ENCODE peak calls at places on chromosome 21, in five cellular contexts. J, A, K, H and R are unnamed samples.

GRCh38 chr21:31110430-31110829 is 72.2 kb upstream of the KRTAP19-8 start:
- DNase-seq in J (no peak), A (no peak), K (no peak), H (no peak), R (no peak)

GRCh38 chr21:25809013-25809412 is 74.2 kb downstream of the GABPA start:
- DNase-seq in J (no peak), A (no peak), K (peak; percentile 19), H (no peak), R (no peak)

GRCh38 chr21:38505654-38506523 is 7.6 kb upstream of the ERG start:
- DNase-seq in J (no peak), A (no peak), K (peak; percentile 71), H (peak; percentile 24), R (peak; percentile 52)

GRCh38 chr21:30994917-30995316 is 43.4 kb downstream of the KRTAP19-8 start:
- DNase-seq in J (no peak), A (no peak), K (no peak), H (no peak), R (no peak)

GRCh38 chr21:21045538-21045937 is 47.3 kb downstream of the NCAM2 start:
- DNase-seq in J (no peak), A (no peak), K (peak; percentile 22), H (no peak), R (no peak)

GRCh38 chr21:35045539-35046222 is 3.4 kb downstream of the RUNX1 start:
- DNase-seq in J (no peak), A (no peak), K (no peak), H (no peak), R (no peak)

GRCh38 chr21:14862794-14863720 is 201.7 kb downstream of the NRIP1 start:
- DNase-seq in J (no peak), A (no peak), K (peak; percentile 26), H (no peak), R (no peak)

GRCh38 chr21:26469789-26470188 is 103.3 kb downstream of the CYYR1 start:
- DNase-seq in J (peak; percentile 70), A (no peak), K (peak; percentile 50), H (no peak), R (no peak)

GRCh38 chr21:26769613-26770188 is 75.5 kb downstream of the ADAMTS1 start:
- DNase-seq in J (no peak), A (no peak), K (peak; percentile 73), H (no peak), R (no peak)

GRCh38 chr21:25934771-25935224 is 200.0 kb downstream of the GABPA start:
- DNase-seq in J (peak; percentile 58), A (no peak), K (peak; percentile 99), H (peak; percentile 26), R (peak; percentile 68)

GRCh38 chr21:26801524-26801923 is 43.7 kb downstream of the ADAMTS1 start:
- DNase-seq in J (no peak), A (no peak), K (peak; percentile 94), H (no peak), R (no peak)

GRCh38 chr21:25501996-25502665 is 105.2 kb downstream of the MRPL39 start:
- DNase-seq in J (peak; percentile 18), A (no peak), K (no peak), H (no peak), R (no peak)

GRCh38 chr21:28132713-28133112 is 860.0 kb downstream of the LTN1 start:
- DNase-seq in J (no peak), A (no peak), K (peak; percentile 44), H (no peak), R (no peak)

GRCh38 chr21:25402134-25402957 is 204.9 kb downstream of the MRPL39 start:
- DNase-seq in J (no peak), A (no peak), K (no peak), H (no peak), R (no peak)

GRCh38 chr21:46394819-46395152 is 63.9 kb upstream of the DIP2A start:
- DNase-seq in J (no peak), A (no peak), K (no peak), H (no peak), R (no peak)

GRCh38 chr21:25005388-25005787 is 601.9 kb downstream of the MRPL39 start:
- DNase-seq in J (no peak), A (no peak), K (peak; percentile 12), H (no peak), R (no peak)

GRCh38 chr21:42151148-42152074 is 67.5 kb upstream of the ABCG1 start:
- DNase-seq in J (no peak), A (no peak), K (no peak), H (no peak), R (no peak)

GRCh38 chr21:16492892-16493291 is 763.1 kb downstream of the USP25 start:
- DNase-seq in J (no peak), A (no peak), K (no peak), H (no peak), R (no peak)

GRCh38 chr21:23968722-23969647 is 1638.3 kb downstream of the MRPL39 start:
- DNase-seq in J (peak; percentile 27), A (no peak), K (peak; percentile 26), H (no peak), R (no peak)

GRCh38 chr21:27425574-27425973 is 458.7 kb upstream of the ADAMTS5 start:
- DNase-seq in J (no peak), A (no peak), K (peak; percentile 69), H (no peak), R (no peak)

GRCh38 chr21:36115138-36115710 is 19.7 kb upstream of the CBR3 start:
- DNase-seq in J (no peak), A (no peak), K (no peak), H (no peak), R (no peak)

GRCh38 chr21:36111238-36111637 is 23.6 kb upstream of the CBR3 start:
- DNase-seq in J (no peak), A (no peak), K (no peak), H (peak; percentile 51), R (no peak)

GRCh38 chr21:36117276-36117675 is 17.6 kb upstream of the CBR3 start:
- DNase-seq in J (no peak), A (no peak), K (no peak), H (no peak), R (no peak)

GRCh38 chr21:36109868-36110267 is 25.0 kb upstream of the CBR3 start:
- DNase-seq in J (no peak), A (no peak), K (no peak), H (no peak), R (no peak)

DNA sequence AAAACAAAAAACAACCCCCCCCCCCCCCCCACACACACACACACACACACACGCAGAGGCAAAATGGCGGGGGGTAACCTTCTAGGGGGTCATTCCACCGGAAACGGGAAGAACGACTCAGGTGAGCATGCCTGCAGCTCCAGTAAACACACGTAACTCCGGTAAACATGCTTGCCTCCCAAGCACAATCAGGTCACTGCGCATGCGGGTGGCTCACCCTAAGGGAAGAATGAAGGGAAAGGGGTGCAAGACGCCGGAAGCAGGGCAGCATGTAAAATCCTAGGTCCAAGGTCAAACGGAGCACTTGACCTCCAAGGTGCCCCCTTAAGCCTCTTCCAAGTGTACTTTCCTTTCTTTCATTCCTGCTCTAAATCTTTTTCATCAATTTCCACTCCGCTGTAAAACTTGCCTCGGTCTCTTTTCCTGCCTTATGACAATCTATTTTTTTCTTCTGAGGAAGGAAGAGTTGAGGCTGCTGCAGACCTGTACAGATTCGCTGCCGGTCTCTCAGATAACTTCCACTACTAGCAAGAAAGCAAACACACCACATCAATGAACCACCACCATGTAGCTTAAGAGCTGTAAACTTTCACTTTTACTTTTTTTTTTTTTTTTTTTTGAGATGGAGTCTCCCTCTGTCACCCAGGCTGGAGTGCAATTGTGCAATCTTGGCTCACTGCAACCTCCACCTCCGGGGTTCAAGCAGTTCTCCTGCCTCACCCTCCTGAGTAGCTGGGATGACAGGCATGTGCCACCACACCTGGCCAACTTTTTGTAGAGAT is 21.0 kb upstream of the CBR3 start:
- DNase-seq in J (no peak), A (no peak), K (no peak), H (no peak), R (no peak)
- TF ChIP-seq POLR2A in J (no peak), A (no peak), K (no peak), H (no peak), R (no peak)

DNA sequence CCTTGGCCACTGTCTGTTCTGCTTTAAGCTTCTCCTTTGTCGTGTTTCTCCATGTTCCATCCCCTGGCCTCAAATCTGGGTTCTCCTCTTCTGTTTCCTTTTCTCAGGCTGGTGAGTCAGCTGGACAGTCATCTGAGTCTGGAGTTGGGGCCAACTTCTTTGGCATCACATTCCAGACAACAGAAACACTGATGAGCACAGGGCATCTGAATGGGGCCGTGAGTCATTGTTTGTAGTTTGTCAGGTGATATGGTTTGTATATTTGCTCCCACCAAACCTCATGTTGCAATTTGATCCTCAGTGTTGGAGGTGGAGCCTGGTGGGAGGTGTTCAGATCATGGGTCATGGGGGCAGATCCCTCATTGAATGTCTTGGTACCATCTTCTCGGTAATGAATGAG is 14.3 kb upstream of the OLIG2 start:
- DNase-seq in J (peak; percentile 40), A (no peak), K (peak; percentile 75), H (no peak), R (no peak)
- H3K27ac ChIP-seq in J (no peak overlapping the region), A (no peak overlapping the region), K (no peak overlapping the region), H (no peak overlapping the region), R (no peak overlapping the region)

DNA sequence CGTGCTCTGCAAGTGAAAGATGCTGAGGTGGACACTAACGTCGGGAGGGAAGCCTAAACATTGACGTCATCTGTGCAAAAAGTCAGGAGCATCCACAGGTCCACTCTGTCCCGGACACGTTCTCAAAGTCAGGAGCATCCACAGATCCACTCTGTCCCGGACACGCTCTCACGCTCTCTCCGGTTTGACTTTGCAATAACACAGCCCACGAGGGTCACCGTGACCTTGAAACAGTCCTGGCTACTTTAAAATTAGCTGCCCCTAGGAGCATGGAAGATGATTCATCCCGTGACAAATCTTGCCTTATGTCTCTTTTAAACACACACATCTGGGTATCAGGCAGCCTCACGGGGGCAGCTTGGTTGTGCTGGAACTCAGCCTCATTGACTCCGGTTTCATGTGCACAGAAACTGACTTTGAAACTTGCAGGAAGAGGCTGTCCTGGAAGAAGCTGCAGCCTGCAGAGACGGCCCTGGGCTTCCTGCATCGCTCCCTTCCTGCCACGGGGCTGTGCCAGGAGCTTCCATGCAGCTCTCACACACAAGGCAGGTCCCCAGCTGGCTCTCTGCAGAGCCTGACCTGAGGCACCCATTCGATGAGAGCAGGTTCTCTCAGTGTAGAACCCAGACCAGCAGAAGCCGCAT is 18.1 kb upstream of the COL18A1 start:
- DNase-seq in J (peak; percentile 80), A (no peak), K (peak; percentile 97), H (no peak), R (peak; percentile 36)
- TF ChIP-seq CTCF in J (peak; percentile 51), A (no peak), K (peak; percentile 47), H (no peak), R (no peak)

GRCh38 chr21:17611414-17612022 is 1.2 kb downstream of the BTG3 start:
- DNase-seq in J (peak; percentile 77), A (peak; percentile 21), K (peak; percentile 94), H (peak; percentile 80), R (peak; percentile 83)
- TF ChIP-seq POLR2A in J (no peak), A (peak; percentile 61), K (peak; percentile 77), H (no peak), R (no peak)

GRCh38 chr21:29145837-29146453 is 15.5 kb downstream of the MAP3K7CL start:
- DNase-seq in J (no peak), A (no peak), K (no peak), H (no peak), R (no peak)
- H3K27ac ChIP-seq in J (peak overlapping the region; percentile 75), A (peak overlapping the region; percentile 91), K (no peak overlapping the region), H (peak overlapping the region; percentile 34), R (peak overlapping the region; percentile 80)

GRCh38 chr21:43211085-43212071 is 42.6 kb downstream of the CRYAA start:
- DNase-seq in J (peak; percentile 77), A (no peak), K (no peak), H (peak; percentile 76), R (peak; percentile 55)
- TF ChIP-seq CTCF in J (peak; percentile 41), A (peak; percentile 34), K (peak; percentile 12), H (peak; percentile 40), R (peak; percentile 28)